ENCODE peak calls at places on chromosome 7, in seven cellular contexts. One of them, this sample, is unnamed.

GRCh38 chr7:151185762-151186639 is 1.0 kb downstream of the ASB10 start:
- DNase-seq in body of pancreas: no peak
- DNase-seq in IMR-90: no peak
- DNase-seq in sigmoid colon: no peak
- DNase-seq in ovary: no peak
- DNase-seq in upper lobe of left lung: no peak
- DNase-seq in breast epithelium: peak
- DNase-seq in this sample: no peak

GRCh38 chr7:22356855-22357310 is at the start of gene RAPGEF5:
- DNase-seq in ovary: peak
- DNase-seq in upper lobe of left lung: peak
- DNase-seq in body of pancreas: peak
- DNase-seq in sigmoid colon: no peak
- DNase-seq in IMR-90: no peak
- DNase-seq in breast epithelium: peak
- DNase-seq in this sample: peak

GRCh38 chr7:46139079-46139478 is 218.0 kb upstream of the IGFBP3 start:
- DNase-seq in upper lobe of left lung: no peak
- DNase-seq in sigmoid colon: no peak
- DNase-seq in ovary: no peak
- DNase-seq in breast epithelium: no peak
- DNase-seq in IMR-90: peak
- DNase-seq in body of pancreas: no peak
- DNase-seq in this sample: no peak

GRCh38 chr7:84112771-84113170 is 81.8 kb downstream of the SEMA3A start:
- DNase-seq in IMR-90: no peak
- DNase-seq in sigmoid colon: no peak
- DNase-seq in breast epithelium: no peak
- DNase-seq in upper lobe of left lung: no peak
- DNase-seq in ovary: no peak
- DNase-seq in body of pancreas: no peak
- DNase-seq in this sample: no peak

GRCh38 chr7:71871446-71871845 is 540.7 kb downstream of the CALN1 start:
- DNase-seq in sigmoid colon: no peak
- DNase-seq in body of pancreas: no peak
- DNase-seq in upper lobe of left lung: no peak
- DNase-seq in breast epithelium: no peak
- DNase-seq in ovary: no peak
- DNase-seq in IMR-90: no peak
- DNase-seq in this sample: no peak

GRCh38 chr7:103949374-103949773 is 40.1 kb downstream of the RELN start:
- DNase-seq in sigmoid colon: no peak
- DNase-seq in IMR-90: no peak
- DNase-seq in body of pancreas: no peak
- DNase-seq in upper lobe of left lung: no peak
- DNase-seq in breast epithelium: no peak
- DNase-seq in ovary: no peak
- DNase-seq in this sample: no peak

GRCh38 chr7:123505221-123505620 is 29.2 kb downstream of the IQUB start:
- DNase-seq in sigmoid colon: no peak
- DNase-seq in IMR-90: no peak
- DNase-seq in upper lobe of left lung: no peak
- DNase-seq in breast epithelium: no peak
- DNase-seq in body of pancreas: no peak
- DNase-seq in ovary: no peak
- DNase-seq in this sample: no peak

GRCh38 chr7:112448376-112448775 is 1.9 kb upstream of the IFRD1 start:
- DNase-seq in breast epithelium: no peak
- DNase-seq in body of pancreas: no peak
- DNase-seq in ovary: no peak
- DNase-seq in sigmoid colon: no peak
- DNase-seq in upper lobe of left lung: no peak
- DNase-seq in IMR-90: no peak
- DNase-seq in this sample: no peak

GRCh38 chr7:46679671-46680070 is 758.6 kb upstream of the IGFBP3 start:
- DNase-seq in ovary: no peak
- DNase-seq in breast epithelium: no peak
- DNase-seq in body of pancreas: no peak
- DNase-seq in sigmoid colon: no peak
- DNase-seq in upper lobe of left lung: no peak
- DNase-seq in IMR-90: no peak
- DNase-seq in this sample: no peak

GRCh38 chr7:11130012-11130411 is 156.3 kb downstream of the PHF14 start:
- DNase-seq in IMR-90: peak
- DNase-seq in breast epithelium: no peak
- DNase-seq in sigmoid colon: no peak
- DNase-seq in ovary: no peak
- DNase-seq in upper lobe of left lung: no peak
- DNase-seq in body of pancreas: no peak
- DNase-seq in this sample: no peak

GRCh38 chr7:36014961-36015360 is 138.1 kb upstream of the EEPD1 start:
- DNase-seq in breast epithelium: no peak
- DNase-seq in sigmoid colon: no peak
- DNase-seq in IMR-90: no peak
- DNase-seq in ovary: no peak
- DNase-seq in upper lobe of left lung: no peak
- DNase-seq in body of pancreas: no peak
- DNase-seq in this sample: no peak

DNA sequence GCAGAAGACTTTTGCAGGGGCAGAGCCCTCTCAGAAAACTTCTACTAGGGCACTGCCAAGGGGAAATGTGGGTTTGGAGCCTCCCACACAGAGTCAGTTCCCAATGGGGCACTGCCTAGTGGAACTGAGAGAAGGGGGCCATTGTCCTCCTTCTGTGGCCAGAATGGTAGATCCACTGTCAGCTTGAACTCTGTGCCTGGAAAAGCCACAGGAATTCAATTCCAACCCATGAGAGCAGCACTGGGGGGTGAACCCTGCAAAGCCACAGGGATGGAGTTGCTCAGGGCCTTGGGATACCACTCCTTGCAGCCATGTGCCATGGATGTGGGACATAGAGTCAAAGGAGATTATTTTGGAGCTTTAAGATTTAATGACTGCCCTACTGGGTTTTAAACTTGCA is 262.2 kb upstream of the SEMA3C start:
- DNase-seq in IMR-90: no peak
- DNase-seq in breast epithelium: no peak
- DNase-seq in body of pancreas: no peak
- DNase-seq in sigmoid colon: no peak
- DNase-seq in ovary: no peak
- DNase-seq in upper lobe of left lung: no peak
- DNase-seq in this sample: no peak
- TF ChIP-seq POLR2A in IMR-90: no peak
- TF ChIP-seq POLR2A in breast epithelium: no peak
- TF ChIP-seq POLR2A in body of pancreas: no peak
- TF ChIP-seq POLR2A in sigmoid colon: no peak
- TF ChIP-seq POLR2A in ovary: no peak
- TF ChIP-seq POLR2A in upper lobe of left lung: no peak
- TF ChIP-seq POLR2A in this sample: no peak

GRCh38 chr7:155804431-155804831 is 7.8 kb downstream of the SHH start:
- DNase-seq in body of pancreas: no peak
- DNase-seq in sigmoid colon: no peak
- DNase-seq in IMR-90: no peak
- DNase-seq in ovary: no peak
- DNase-seq in upper lobe of left lung: peak
- DNase-seq in breast epithelium: no peak
- DNase-seq in this sample: no peak

GRCh38 chr7:155802291-155802690 is 10.0 kb downstream of the SHH start:
- DNase-seq in upper lobe of left lung: no peak
- DNase-seq in IMR-90: no peak
- DNase-seq in breast epithelium: no peak
- DNase-seq in sigmoid colon: no peak
- DNase-seq in body of pancreas: no peak
- DNase-seq in ovary: no peak
- DNase-seq in this sample: no peak

GRCh38 chr7:155802906-155803417 is 9.3 kb downstream of the SHH start:
- DNase-seq in body of pancreas: no peak
- DNase-seq in ovary: no peak
- DNase-seq in upper lobe of left lung: no peak
- DNase-seq in sigmoid colon: no peak
- DNase-seq in IMR-90: no peak
- DNase-seq in breast epithelium: no peak
- DNase-seq in this sample: no peak

GRCh38 chr7:155804897-155805825 is 7.1 kb downstream of the SHH start:
- DNase-seq in body of pancreas: peak
- DNase-seq in sigmoid colon: no peak
- DNase-seq in IMR-90: peak
- DNase-seq in upper lobe of left lung: peak
- DNase-seq in ovary: peak
- DNase-seq in breast epithelium: no peak
- DNase-seq in this sample: peak

GRCh38 chr7:155803418-155804376 is 8.6 kb downstream of the SHH start:
- DNase-seq in IMR-90: no peak
- DNase-seq in sigmoid colon: no peak
- DNase-seq in upper lobe of left lung: peak
- DNase-seq in body of pancreas: peak
- DNase-seq in breast epithelium: no peak
- DNase-seq in ovary: no peak
- DNase-seq in this sample: peak
- TF ChIP-seq POLR2A in IMR-90: no peak
- TF ChIP-seq POLR2A in sigmoid colon: no peak
- TF ChIP-seq POLR2A in upper lobe of left lung: no peak
- TF ChIP-seq POLR2A in body of pancreas: no peak
- TF ChIP-seq POLR2A in breast epithelium: no peak
- TF ChIP-seq POLR2A in ovary: no peak
- TF ChIP-seq POLR2A in this sample: no peak

DNA sequence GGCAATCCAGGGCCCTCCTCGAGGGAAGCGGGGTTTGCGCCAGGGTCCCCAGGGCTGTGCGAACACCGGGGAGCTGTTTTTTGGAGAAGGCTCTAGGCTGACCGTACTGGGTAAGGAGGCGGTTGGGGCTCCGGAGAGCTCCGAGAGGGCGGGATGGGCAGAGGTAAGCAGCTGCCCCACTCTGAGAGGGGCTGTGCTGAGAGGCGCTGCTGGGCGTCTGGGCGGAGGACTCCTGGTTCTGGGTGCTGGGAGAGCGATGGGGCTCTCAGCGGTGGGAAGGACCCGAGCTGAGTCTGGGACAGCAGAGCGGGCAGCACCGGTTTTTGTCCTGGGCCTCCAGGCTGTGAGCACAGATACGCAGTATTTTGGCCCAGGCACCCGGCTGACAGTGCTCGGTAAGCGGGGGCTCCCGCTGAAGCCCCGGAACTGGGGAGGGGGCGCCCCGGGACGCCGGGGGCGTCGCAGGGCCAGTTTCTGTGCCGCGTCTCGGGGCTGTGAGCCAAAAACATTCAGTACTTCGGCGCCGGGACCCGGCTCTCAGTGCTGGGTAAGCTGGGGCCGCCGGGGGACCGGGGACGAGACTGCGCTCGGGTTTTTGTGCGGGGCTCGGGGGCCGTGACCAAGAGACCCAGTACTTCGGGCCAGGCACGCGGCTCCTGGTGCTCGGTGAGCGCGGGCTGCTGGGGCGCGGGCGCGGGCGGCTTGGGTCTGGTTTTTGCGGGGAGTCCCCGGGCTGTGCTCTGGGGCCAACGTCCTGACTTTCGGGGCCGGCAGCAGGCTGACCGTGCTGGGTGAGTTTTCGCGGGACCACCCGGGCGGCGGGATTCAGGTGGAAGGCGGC is 26.0 kb downstream of the PRSS2 start:
- DNase-seq in breast epithelium: no peak
- DNase-seq in ovary: no peak
- DNase-seq in sigmoid colon: no peak
- DNase-seq in IMR-90: no peak
- DNase-seq in body of pancreas: no peak
- DNase-seq in upper lobe of left lung: no peak
- DNase-seq in this sample: no peak
- TF ChIP-seq POLR2A in breast epithelium: no peak
- TF ChIP-seq POLR2A in ovary: no peak
- TF ChIP-seq POLR2A in sigmoid colon: no peak
- TF ChIP-seq POLR2A in IMR-90: no peak
- TF ChIP-seq POLR2A in body of pancreas: no peak
- TF ChIP-seq POLR2A in upper lobe of left lung: no peak
- TF ChIP-seq POLR2A in this sample: no peak

GRCh38 chr7:75758491-75758890 is 13.5 kb downstream of the CCL26 start:
- DNase-seq in ovary: no peak
- DNase-seq in body of pancreas: no peak
- DNase-seq in breast epithelium: no peak
- DNase-seq in upper lobe of left lung: no peak
- DNase-seq in sigmoid colon: no peak
- DNase-seq in IMR-90: peak
- DNase-seq in this sample: no peak
- TF ChIP-seq POLR2A in ovary: no peak
- TF ChIP-seq POLR2A in body of pancreas: no peak
- TF ChIP-seq POLR2A in breast epithelium: no peak
- TF ChIP-seq POLR2A in upper lobe of left lung: no peak
- TF ChIP-seq POLR2A in sigmoid colon: no peak
- TF ChIP-seq POLR2A in IMR-90: no peak
- TF ChIP-seq POLR2A in this sample: no peak

DNA sequence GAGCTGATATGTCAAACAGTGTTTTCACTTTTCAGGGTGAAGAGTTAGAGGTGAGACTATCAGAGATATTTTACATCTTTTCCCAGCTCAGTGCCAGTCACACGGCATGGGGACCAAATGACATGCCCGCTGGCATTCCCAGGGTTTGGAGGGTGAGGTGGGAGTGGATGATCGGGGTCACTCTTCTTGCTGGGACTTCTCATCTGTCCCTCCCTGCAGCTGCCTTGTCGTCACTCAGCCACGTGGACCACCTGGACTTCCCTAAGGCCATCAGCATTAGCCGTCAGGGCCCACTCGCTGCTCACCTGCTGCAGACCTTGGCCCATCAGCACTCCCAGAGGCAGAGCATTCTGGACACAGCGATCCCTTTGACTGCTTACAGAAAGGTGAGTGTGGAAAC is 301.8 kb downstream of the DNAJB6 start:
- DNase-seq in IMR-90: no peak
- DNase-seq in body of pancreas: no peak
- DNase-seq in sigmoid colon: no peak
- DNase-seq in ovary: no peak
- DNase-seq in breast epithelium: no peak
- DNase-seq in upper lobe of left lung: no peak
- DNase-seq in this sample: no peak
- TF ChIP-seq POLR2A in IMR-90: no peak
- TF ChIP-seq POLR2A in body of pancreas: no peak
- TF ChIP-seq POLR2A in sigmoid colon: no peak
- TF ChIP-seq POLR2A in ovary: no peak
- TF ChIP-seq POLR2A in breast epithelium: no peak
- TF ChIP-seq POLR2A in upper lobe of left lung: no peak
- TF ChIP-seq POLR2A in this sample: no peak

This sample was measured in stomach.